ENCODE peak calls at places on chromosomes 5 and 9, in eight cellular contexts. H is colonic mucosa; S is Peyer's patch; P is dorsolateral prefrontal cortex; N is upper lobe of right lung; T is CD8-positive, alpha-beta T cell; J is lung; U is cardiac fibroblast. K is an unnamed sample.

GRCh38 chr9:114000671-114001409 is 77.3 kb downstream of the AMBP start:
- DNase-seq in S (no peak), H (peak; percentile 13), T (no peak), N (no peak), U (no peak), P (no peak), J (peak; percentile 14), K (no peak)

GRCh38 chr5:102857090-102857818 is 102.1 kb downstream of the PAM start:
- DNase-seq in N (no peak), U (peak; percentile 20), P (no peak), S (no peak), T (no peak), H (no peak), J (no peak), K (no peak)

GRCh38 chr9:134992755-134993124 is 75.0 kb upstream of the FCN1 start:
- DNase-seq in N (peak; percentile 87), S (no peak), P (no peak), T (no peak), H (no peak), J (peak; percentile 49), U (no peak), K (no peak)

GRCh38 chr5:142053434-142054253 is 40.8 kb upstream of the GNPDA1 start:
- DNase-seq in T (no peak), N (no peak), P (peak; percentile 28), H (no peak), S (no peak), U (peak; percentile 82), J (peak; percentile 44), K (no peak)

GRCh38 chr9:36132081-36132480 is 4.5 kb upstream of the GLIPR2 start:
- DNase-seq in U (peak; percentile 88), T (no peak), P (no peak), S (no peak), J (no peak), N (no peak), H (no peak), K (no peak)

GRCh38 chr5:135702191-135702590 is 123.4 kb upstream of the CXCL14 start:
- DNase-seq in P (no peak), U (no peak), N (no peak), H (no peak), S (no peak), T (no peak), J (no peak), K (no peak)

GRCh38 chr9:136686794-136687711 is at the start of gene AGPAT2:
- DNase-seq in H (peak; percentile 84), U (peak; percentile 41), P (no peak), J (peak; percentile 87), T (peak; percentile 48), N (peak; percentile 94), S (peak; percentile 87), K (peak; percentile 87)

GRCh38 chr9:111992523-111992922 is 95.9 kb downstream of the UGCG start:
- DNase-seq in H (no peak), S (no peak), T (no peak), J (no peak), N (no peak), P (no peak), U (peak; percentile 83), K (no peak)

GRCh38 chr5:109655841-109656240 is 33.9 kb upstream of the MAN2A1 start:
- DNase-seq in U (peak; percentile 6), S (no peak), N (no peak), H (no peak), T (no peak), J (no peak), P (no peak), K (no peak)

GRCh38 chr9:93126825-93127368 is 7.2 kb downstream of the NINJ1 start:
- DNase-seq in J (no peak), S (no peak), H (no peak), N (peak; percentile 72), U (no peak), P (no peak), T (no peak), K (peak; percentile 29)

GRCh38 chr5:10689391-10690081 is 71.5 kb downstream of the DAP start:
- DNase-seq in J (no peak), S (no peak), T (no peak), H (no peak), U (peak; percentile 64), P (no peak), N (no peak), K (no peak)

GRCh38 chr9:82987370-82987769 is 75.6 kb downstream of the RASEF start:
- DNase-seq in S (no peak), P (no peak), N (no peak), T (no peak), H (peak; percentile 74), U (no peak), J (no peak), K (peak; percentile 80)

GRCh38 chr5:133030343-133031005 is 4.1 kb upstream of the ZCCHC10 start:
- DNase-seq in T (no peak), P (no peak), J (no peak), U (no peak), N (no peak), H (no peak), S (no peak), K (no peak)

GRCh38 chr5:37005946-37006540 is 129.5 kb downstream of the NIPBL start:
- DNase-seq in S (no peak), T (no peak), J (no peak), H (no peak), P (no peak), U (peak; percentile 59), N (no peak), K (no peak)

GRCh38 chr5:135072357-135073247 is 38.6 kb upstream of the PITX1 start:
- DNase-seq in J (no peak), N (peak; percentile 32), S (no peak), H (no peak), T (no peak), P (no peak), U (no peak), K (no peak)

GRCh38 chr5:104265531-104266130 is 703.0 kb upstream of the NUDT12 start:
- DNase-seq in H (no peak), S (no peak), U (no peak), T (no peak), N (no peak), P (no peak), J (no peak), K (no peak)

GRCh38 chr9:447230-448025 is 232.8 kb downstream of the DOCK8 start:
- DNase-seq in N (no peak), P (no peak), U (peak; percentile 43), T (peak; percentile 49), H (peak; percentile 34), S (no peak), J (no peak), K (no peak)

GRCh38 chr5:132496631-132497487 is 6.3 kb upstream of the IRF1 start:
- DNase-seq in H (peak; percentile 95), T (peak; percentile 53), J (peak; percentile 94), N (peak; percentile 97), U (peak; percentile 82), S (peak; percentile 90), P (peak; percentile 59), K (peak; percentile 95)

GRCh38 chr5:88235346-88235745 is 33.3 kb downstream of the TMEM161B start:
- DNase-seq in N (no peak), H (no peak), T (no peak), P (no peak), S (no peak), U (no peak), J (no peak), K (no peak)

GRCh38 chr5:173029499-173029921 is 26.6 kb upstream of the CREBRF start:
- DNase-seq in S (no peak), U (no peak), T (no peak), J (no peak), P (no peak), N (no peak), H (no peak), K (no peak)

GRCh38 chr5:132354381-132354780 is 15.1 kb upstream of the SLC22A5 start:
- DNase-seq in P (no peak), H (peak; percentile 57), S (no peak), T (no peak), N (no peak), U (no peak), J (no peak), K (no peak)

GRCh38 chr9:97310896-97311295 is 3.4 kb downstream of the CCDC180 start:
- DNase-seq in N (no peak), U (no peak), T (no peak), J (no peak), S (no peak), H (no peak), P (no peak), K (no peak)

GRCh38 chr5:7420506-7421280 is 24.8 kb downstream of the ADCY2 start:
- DNase-seq in P (no peak), N (no peak), S (no peak), T (no peak), J (no peak), U (no peak), H (no peak), K (no peak)
- H3K4me3 ChIP-seq in P (peak overlapping the region; percentile 6), N (no peak overlapping the region), S (no peak overlapping the region), T (no peak overlapping the region), J (no peak overlapping the region), U (no peak overlapping the region), H (no peak overlapping the region), K (no peak overlapping the region)

GRCh38 chr5:150590979-150591411 is 49.5 kb upstream of the SYNPO start:
- DNase-seq in P (no peak), T (no peak), H (no peak), S (no peak), U (no peak), N (peak; percentile 60), J (no peak), K (peak; percentile 34)
- H3K4me3 ChIP-seq in P (no peak overlapping the region), T (no peak overlapping the region), H (no peak overlapping the region), S (no peak overlapping the region), U (no peak overlapping the region), N (no peak overlapping the region), J (no peak overlapping the region), K (no peak overlapping the region)

DNA sequence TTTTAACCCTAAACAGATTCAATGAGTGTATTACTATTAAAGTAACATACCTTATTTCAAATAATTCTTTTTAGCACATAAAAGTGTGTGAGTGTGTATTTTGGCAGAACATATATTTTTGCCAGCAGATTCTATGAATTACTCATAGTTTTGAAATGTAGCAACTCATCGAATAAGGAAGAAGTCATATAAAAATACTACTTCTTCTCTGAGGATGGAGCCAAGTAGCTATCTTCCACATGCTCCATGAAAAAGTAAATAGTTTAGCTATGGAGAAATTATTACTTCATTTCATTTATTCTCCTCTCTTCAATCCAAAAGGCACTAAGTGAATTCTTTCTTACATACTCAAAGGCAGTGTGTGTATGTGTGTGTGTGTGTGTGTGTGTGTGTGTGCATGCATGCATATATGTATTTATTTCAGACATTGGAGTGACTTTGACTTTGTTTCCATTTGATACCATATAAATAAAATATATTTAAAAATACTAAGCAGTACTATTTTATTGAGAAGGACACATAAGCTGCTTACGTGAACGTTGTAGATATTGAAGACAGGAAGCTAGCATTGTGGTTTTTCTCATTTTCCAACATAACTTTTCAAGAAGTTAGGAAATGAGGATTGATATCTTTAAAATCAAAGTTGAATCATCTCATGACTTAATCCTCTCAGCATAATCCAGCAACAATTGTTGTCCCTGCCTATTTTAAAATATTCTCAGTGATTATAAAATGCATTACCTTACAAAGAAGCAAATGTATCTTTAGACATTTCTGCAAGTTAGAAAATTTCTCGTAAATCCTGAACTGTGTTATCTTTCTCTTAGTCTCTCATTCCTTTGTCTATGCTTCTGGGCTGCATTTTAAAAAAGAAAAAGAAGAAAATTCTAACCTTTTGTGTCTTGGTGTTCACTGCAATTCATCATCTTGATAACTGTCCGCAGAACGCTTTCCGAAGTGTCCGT is 1090.1 kb upstream of the CDH6 start:
- DNase-seq in S (no peak), J (no peak), P (no peak), U (peak; percentile 69), H (no peak), T (no peak), N (no peak), K (no peak)
- H3K4me3 ChIP-seq in S (no peak overlapping the region), J (no peak overlapping the region), P (no peak overlapping the region), U (peak overlapping the region; percentile 11), H (no peak overlapping the region), T (no peak overlapping the region), N (no peak overlapping the region), K (no peak overlapping the region)

GRCh38 chr5:140767444-140767843 is 18.5 kb upstream of the PCDHA1 start:
- DNase-seq in S (no peak), P (no peak), T (no peak), H (no peak), N (no peak), U (no peak), J (no peak), K (no peak)
- H3K4me3 ChIP-seq in S (no peak overlapping the region), P (no peak overlapping the region), T (no peak overlapping the region), H (no peak overlapping the region), N (no peak overlapping the region), U (no peak overlapping the region), J (no peak overlapping the region), K (no peak overlapping the region)